ENCODE peak calls at places on chromosomes 13 and 19, in six cellular contexts. P is AML-193, I is cardiac fibroblast, R is mesothelial cell of epicardium, M is HL-60, K is astrocyte of the cerebellum. N is an unnamed sample.

GRCh38 chr13:107867701-107868661 is 347.4 kb downstream of the LIG4 start:
- DNase-seq in P (no peak), I (peak), R (peak), M (no peak), K (no peak), N (no peak)

GRCh38 chr13:43303040-43303729 is 279.8 kb downstream of the DNAJC15 start:
- DNase-seq in P (peak), I (peak), R (peak), M (no peak), K (peak), N (no peak)

GRCh38 chr19:35563207-35563829 is at the start of gene ATP4A:
- DNase-seq in P (no peak), I (no peak), R (no peak), M (no peak), K (no peak), N (no peak)

GRCh38 chr19:41521860-41522555 is 54.0 kb upstream of the CEACAM21 start:
- DNase-seq in P (no peak), I (no peak), R (no peak), M (no peak), K (no peak), N (no peak)

GRCh38 chr19:41551711-41552110 is 24.3 kb upstream of the CEACAM21 start:
- DNase-seq in P (no peak), I (no peak), R (no peak), M (no peak), K (no peak), N (no peak)

GRCh38 chr13:50617134-50617721 is 226.3 kb downstream of the DLEU7 start:
- DNase-seq in P (peak), I (peak), R (no peak), M (no peak), K (peak), N (no peak)

GRCh38 chr19:2271516-2272103 is 10.4 kb downstream of the PEAK3 start:
- DNase-seq in P (no peak), I (peak), R (no peak), M (no peak), K (peak), N (no peak)

GRCh38 chr13:97615266-97615665 is 181.3 kb downstream of the RAP2A start:
- DNase-seq in P (no peak), I (no peak), R (no peak), M (no peak), K (no peak), N (no peak)

GRCh38 chr19:35459414-35460082 is 11.5 kb downstream of the FFAR2 start:
- DNase-seq in P (no peak), I (peak), R (no peak), M (no peak), K (no peak), N (no peak)

GRCh38 chr19:6038634-6039405 is 60.9 kb upstream of the RANBP3 start:
- DNase-seq in P (no peak), I (no peak), R (no peak), M (no peak), K (no peak), N (no peak)

N was measured in AG04450.